ENCODE peak calls at places on chromosome 12, in nine cellular contexts. X, L, V, A, D, T, N, C and H are unnamed samples.

GRCh38 chr12:32107376-32108267 is 975 bp downstream of the BICD1 start:
- DNase-seq in X (peak), L (no peak), V (peak), A (peak), D (peak), T (peak), N (peak), C (peak), H (no peak)

GRCh38 chr12:48777501-48778400 is 11.1 kb downstream of the ADCY6 start:
- DNase-seq in X (no peak), L (no peak), V (no peak), A (no peak), D (no peak), T (no peak), N (no peak), C (no peak), H (no peak)

GRCh38 chr12:124396544-124397398 is 101.9 kb downstream of the RFLNA start:
- DNase-seq in X (no peak), L (no peak), V (no peak), A (no peak), D (no peak), T (no peak), N (no peak), C (no peak), H (no peak)

GRCh38 chr12:28611115-28611435 is 420.8 kb downstream of the CCDC91 start:
- DNase-seq in X (peak), L (no peak), V (peak), A (peak), D (peak), T (peak), N (no peak), C (no peak), H (peak)

GRCh38 chr12:14621821-14622220 is 54.1 kb upstream of the PLBD1 start:
- DNase-seq in X (no peak), L (peak), V (no peak), A (no peak), D (no peak), T (no peak), N (no peak), C (no peak), H (no peak)

GRCh38 chr12:14629832-14630688 is 62.4 kb upstream of the PLBD1 start:
- DNase-seq in X (peak), L (no peak), V (peak), A (peak), D (peak), T (peak), N (peak), C (peak), H (peak)

GRCh38 chr12:89179983-89180382 is 172.3 kb downstream of the DUSP6 start:
- DNase-seq in X (peak), L (no peak), V (peak), A (peak), D (peak), T (peak), N (no peak), C (peak), H (peak)

GRCh38 chr12:20463920-20464524 is 95.7 kb downstream of the PDE3A start:
- DNase-seq in X (peak), L (no peak), V (peak), A (peak), D (peak), T (no peak), N (peak), C (no peak), H (no peak)

GRCh38 chr12:105573574-105573973 is 243.1 kb downstream of the C12orf75 start:
- DNase-seq in X (no peak), L (no peak), V (no peak), A (no peak), D (no peak), T (no peak), N (no peak), C (no peak), H (no peak)

GRCh38 chr12:103751600-103751999 is 89.4 kb downstream of the NT5DC3 start:
- DNase-seq in X (no peak), L (no peak), V (no peak), A (peak), D (peak), T (peak), N (no peak), C (no peak), H (no peak)

GRCh38 chr12:28089363-28089762 is 100.9 kb upstream of the CCDC91 start:
- DNase-seq in X (peak), L (no peak), V (peak), A (peak), D (peak), T (peak), N (peak), C (no peak), H (peak)

GRCh38 chr12:47270782-47271664 is 191.3 kb upstream of the AMIGO2 start:
- DNase-seq in X (peak), L (no peak), V (peak), A (peak), D (peak), T (peak), N (no peak), C (no peak), H (peak)

GRCh38 chr12:75481774-75482173 is 1.2 kb downstream of the GLIPR1 start:
- DNase-seq in X (peak), L (no peak), V (peak), A (peak), D (peak), T (peak), N (no peak), C (no peak), H (peak)

GRCh38 chr12:76762556-76762955 is 1.4 kb upstream of the ZDHHC17 start:
- DNase-seq in X (no peak), L (no peak), V (no peak), A (no peak), D (no peak), T (peak), N (peak), C (no peak), H (no peak)

GRCh38 chr12:48237048-48237630 is 34.0 kb upstream of the OR10AD1 start:
- DNase-seq in X (no peak), L (no peak), V (no peak), A (no peak), D (no peak), T (peak), N (no peak), C (no peak), H (no peak)

GRCh38 chr12:53060721-53061276 is 10.9 kb downstream of the TNS2 start:
- DNase-seq in X (no peak), L (no peak), V (no peak), A (no peak), D (no peak), T (peak), N (no peak), C (no peak), H (no peak)

GRCh38 chr12:75437564-75437963 is 43.0 kb upstream of the GLIPR1 start:
- DNase-seq in X (peak), L (no peak), V (peak), A (peak), D (peak), T (peak), N (no peak), C (no peak), H (no peak)

GRCh38 chr12:1939745-1940607 is 21.5 kb upstream of the CACNA2D4 start:
- DNase-seq in X (peak), L (peak), V (peak), A (peak), D (peak), T (peak), N (peak), C (no peak), H (peak)

GRCh38 chr12:31034372-31034771 is 39.3 kb upstream of the DDX11 start:
- DNase-seq in X (peak), L (no peak), V (peak), A (no peak), D (no peak), T (no peak), N (no peak), C (no peak), H (no peak)

GRCh38 chr12:6954754-6955461 is 3.8 kb downstream of the PTPN6 start:
- DNase-seq in X (no peak), L (no peak), V (no peak), A (no peak), D (no peak), T (no peak), N (no peak), C (no peak), H (no peak)

GRCh38 chr12:85835810-85836715 is at the start of gene RASSF9:
- DNase-seq in X (peak), L (no peak), V (peak), A (peak), D (peak), T (peak), N (peak), C (no peak), H (no peak)

GRCh38 chr12:52650520-52651081 is 1.4 kb downstream of the KRT2 start:
- DNase-seq in X (no peak), L (no peak), V (no peak), A (no peak), D (no peak), T (no peak), N (no peak), C (no peak), H (peak)

GRCh38 chr12:118980407-118981014 is 830 bp upstream of the SRRM4 start:
- DNase-seq in X (no peak), L (no peak), V (no peak), A (no peak), D (no peak), T (no peak), N (peak), C (no peak), H (no peak)
- H3K4me3 ChIP-seq in X (no peak), L (no peak), V (no peak), A (no peak), D (no peak), T (peak), N (peak), C (no peak), H (no peak)

GRCh38 chr12:69459477-69459876 is 10.7 kb upstream of the FRS2 start:
- DNase-seq in X (no peak), L (no peak), V (no peak), A (no peak), D (no peak), T (no peak), N (no peak), C (no peak), H (no peak)
- TF ChIP-seq CTCF in X (no peak), L (no peak), V (no peak), A (no peak), D (no peak), T (no peak), N (no peak), C (no peak), H (no peak)

DNA sequence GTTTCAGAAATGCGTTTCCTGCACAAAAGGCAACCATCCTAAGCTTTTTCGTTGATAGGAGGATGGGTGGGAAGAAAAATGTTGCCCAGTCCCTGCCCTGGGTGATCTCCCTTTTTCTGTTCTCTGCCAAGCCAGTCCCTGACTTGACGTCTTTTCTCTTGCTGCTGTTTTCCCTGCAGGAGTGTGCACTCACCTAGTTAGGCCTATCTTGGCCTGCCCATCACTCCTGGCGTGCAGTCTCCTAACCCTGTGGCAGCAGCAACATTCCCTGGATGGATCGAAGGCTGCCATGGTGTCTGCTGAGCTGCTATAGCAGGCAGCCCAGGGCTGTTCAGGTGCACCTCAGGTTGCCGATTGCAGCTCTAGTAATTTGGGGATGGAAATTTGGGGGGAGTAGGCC is 1.2 kb downstream of the UNC119B start:
- DNase-seq in X (no peak), L (no peak), V (peak), A (no peak), D (no peak), T (no peak), N (peak), C (no peak), H (no peak)
- H3K4me3 ChIP-seq in X (peak), L (peak), V (peak), A (peak), D (peak), T (peak), N (peak), C (peak), H (peak)

GRCh38 chr12:10175849-10176641 is 2.8 kb upstream of the TMEM52B start:
- DNase-seq in X (peak), L (no peak), V (peak), A (no peak), D (no peak), T (no peak), N (no peak), C (no peak), H (no peak)
- TF ChIP-seq CTCF in X (peak), L (peak), V (peak), A (no peak), D (no peak), T (no peak), N (no peak), C (no peak), H (no peak)

DNA sequence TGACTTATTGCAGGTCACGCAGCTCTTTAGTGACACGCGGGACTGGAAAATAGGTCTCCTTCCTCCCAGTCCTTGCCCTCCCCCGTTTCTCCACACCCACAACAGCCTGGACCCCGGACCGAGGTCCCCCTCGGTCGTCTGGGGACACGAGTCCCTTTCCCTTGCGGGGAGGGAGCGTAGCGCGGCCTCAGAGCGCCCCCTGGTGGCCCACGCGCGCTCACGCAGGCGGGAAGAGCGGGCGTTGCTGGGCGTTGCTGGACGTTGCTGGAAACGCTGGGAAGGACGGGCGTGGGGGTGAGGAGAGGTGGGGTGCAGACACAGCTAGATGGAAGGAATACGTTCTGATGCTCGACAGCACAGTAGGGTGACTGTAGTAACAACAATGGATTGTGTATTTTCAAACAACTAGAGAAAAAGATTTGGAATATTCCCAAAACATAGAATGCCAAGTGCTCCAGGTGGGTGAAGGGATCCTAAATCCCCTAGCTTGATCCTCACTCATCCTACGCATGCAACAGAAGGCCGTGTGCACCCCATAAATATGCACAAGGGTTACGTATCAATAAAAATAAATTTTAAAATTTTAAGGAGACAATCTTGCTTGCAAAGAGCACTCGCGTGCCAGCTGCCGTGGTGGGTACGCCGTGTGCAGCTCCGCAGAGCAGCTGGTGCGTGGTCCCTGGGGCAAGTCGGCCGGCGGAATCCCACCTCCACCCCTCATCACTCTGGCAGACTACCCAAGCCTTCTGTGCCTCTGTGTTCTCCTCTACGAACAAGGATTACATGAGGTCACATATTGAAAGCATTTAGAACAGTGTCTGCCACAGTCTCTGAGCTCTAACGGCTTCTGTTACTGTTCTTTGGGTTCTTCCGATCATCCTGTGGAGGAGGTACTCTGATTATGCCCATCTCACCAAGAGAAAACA is 87.4 kb downstream of the B4GALNT3 start:
- DNase-seq in X (peak), L (peak), V (peak), A (peak), D (peak), T (peak), N (peak), C (no peak), H (no peak)
- H3K4me3 ChIP-seq in X (no peak), L (no peak), V (no peak), A (no peak), D (no peak), T (no peak), N (no peak), C (no peak), H (peak)

GRCh38 chr12:110619534-110619953 is 5.6 kb downstream of the TCTN1 start:
- DNase-seq in X (no peak), L (peak), V (no peak), A (no peak), D (no peak), T (no peak), N (no peak), C (no peak), H (no peak)
- TF ChIP-seq CTCF in X (no peak), L (peak), V (no peak), A (no peak), D (no peak), T (no peak), N (no peak), C (no peak), H (peak)

GRCh38 chr12:39617887-39618286 is 1.7 kb downstream of the ABCD2 start:
- DNase-seq in X (no peak), L (peak), V (no peak), A (no peak), D (no peak), T (no peak), N (no peak), C (no peak), H (no peak)
- H3K4me3 ChIP-seq in X (no peak), L (peak), V (no peak), A (no peak), D (no peak), T (no peak), N (no peak), C (peak), H (no peak)